ENCODE peak calls at places on chromosomes 13 and 19, in ten cellular contexts. I is body of pancreas, X is right atrium auricular region, T is ascending aorta, U is neural progenitor cell, S is thyroid gland, J is A549, C is HCT116, R is fibroblast of lung, V is endothelial cell of umbilical vein. F is an unnamed sample. For H3K4me1, the result is how much of the 10 kb centered on the place peaks cover.

GRCh38 chr13:110268576-110269185 is 38.3 kb downstream of the COL4A1 start:
- DNase-seq in R (no peak), J (no peak), S (no peak), I (no peak), U (no peak), X (peak), T (peak), V (no peak), C (no peak), F (no peak)

GRCh38 chr19:32868206-32868950 is 1.2 kb downstream of the SLC7A9 start:
- DNase-seq in S (no peak), C (no peak), T (no peak), J (no peak), R (no peak), U (no peak), I (no peak), V (no peak), X (no peak), F (no peak)

GRCh38 chr13:46553886-46554855 is 1.2 kb downstream of the LRCH1 start:
- DNase-seq in C (peak), S (peak), I (peak), U (peak), R (peak), V (peak), X (peak), T (peak), J (peak), F (peak)

GRCh38 chr19:1846517-1847205 is 1.6 kb downstream of the REXO1 start:
- DNase-seq in J (no peak), T (no peak), X (no peak), I (no peak), R (no peak), V (no peak), U (no peak), S (no peak), C (no peak), F (no peak)

GRCh38 chr13:107210216-107211010 is 642.5 kb upstream of the ARGLU1 start:
- DNase-seq in X (no peak), S (no peak), T (no peak), R (peak), J (no peak), U (no peak), C (no peak), V (peak), I (no peak), F (no peak)

GRCh38 chr13:87274209-87274819 is 396.9 kb upstream of the SLITRK5 start:
- DNase-seq in X (no peak), S (peak), V (no peak), R (peak), U (peak), I (peak), T (no peak), C (peak), J (peak), F (no peak)

GRCh38 chr13:44068169-44068568 is 188.5 kb downstream of the LACC1 start:
- DNase-seq in V (no peak), J (no peak), I (no peak), C (no peak), S (no peak), X (no peak), R (peak), T (no peak), U (no peak), F (no peak)

GRCh38 chr19:43229315-43229714 is 23.9 kb upstream of the PSG4 start:
- DNase-seq in I (no peak), C (peak), U (no peak), V (no peak), T (no peak), S (no peak), J (peak), X (no peak), R (no peak), F (no peak)

GRCh38 chr19:48455171-48455907 is at the start of gene KCNJ14:
- DNase-seq in U (no peak), J (no peak), S (no peak), V (no peak), R (no peak), I (no peak), T (no peak), C (no peak), X (no peak), F (no peak)

GRCh38 chr13:45932611-45933182 is 81.1 kb upstream of the SIAH3 start:
- DNase-seq in I (no peak), J (no peak), X (no peak), T (no peak), C (no peak), S (no peak), R (no peak), U (no peak), V (no peak), F (no peak)

GRCh38 chr19:55678121-55678671 is 3.2 kb downstream of the EPN1 start:
- DNase-seq in J (no peak), C (no peak), T (peak), R (no peak), S (no peak), U (no peak), I (no peak), V (no peak), X (no peak), F (no peak)

GRCh38 chr13:46544811-46545210 is 8.2 kb upstream of the LRCH1 start:
- DNase-seq in C (no peak), X (no peak), U (no peak), R (no peak), S (no peak), J (no peak), T (no peak), V (no peak), I (no peak), F (no peak)

GRCh38 chr19:28208745-28209144 is 1004.2 kb downstream of the UQCRFS1 start:
- DNase-seq in J (no peak), I (no peak), S (no peak), X (no peak), U (no peak), V (no peak), R (no peak), C (no peak), T (no peak), F (no peak)

GRCh38 chr13:95603887-95604533 is 40.5 kb downstream of the DZIP1 start:
- DNase-seq in R (peak), J (peak), V (peak), S (peak), U (no peak), I (peak), X (no peak), C (no peak), T (no peak), F (no peak)

GRCh38 chr19:30391554-30392551 is 19.7 kb downstream of the ZNF536 start:
- DNase-seq in I (no peak), T (no peak), S (no peak), U (peak), V (no peak), C (no peak), J (no peak), X (peak), R (no peak), F (no peak)

GRCh38 chr13:111587249-111587648 is 266.8 kb downstream of the TEX29 start:
- DNase-seq in U (no peak), I (no peak), C (no peak), S (no peak), J (no peak), R (no peak), V (no peak), T (no peak), X (no peak), F (no peak)

GRCh38 chr19:16160943-16161560 is 12.3 kb downstream of the CIB3 start:
- DNase-seq in S (no peak), X (no peak), V (peak), I (no peak), U (no peak), R (peak), J (peak), C (peak), T (no peak), F (no peak)

GRCh38 chr13:73171242-73171641 is 112.4 kb downstream of the KLF5 start:
- DNase-seq in R (no peak), T (no peak), V (no peak), I (no peak), C (no peak), U (no peak), S (no peak), J (no peak), X (no peak), F (no peak)

GRCh38 chr13:32883501-32883900 is 132.7 kb upstream of the KL start:
- DNase-seq in J (no peak), U (no peak), R (peak), I (peak), V (no peak), S (peak), C (no peak), T (no peak), X (no peak), F (no peak)

GRCh38 chr13:47976325-47976724 is 24.7 kb downstream of the SUCLA2 start:
- DNase-seq in S (no peak), R (no peak), V (no peak), X (no peak), T (no peak), I (no peak), U (no peak), C (no peak), J (no peak), F (no peak)

GRCh38 chr13:108609353-108609752 is 20.1 kb upstream of the MYO16 start:
- DNase-seq in I (no peak), X (no peak), J (peak), C (peak), R (peak), V (no peak), U (peak), S (no peak), T (no peak), F (no peak)

GRCh38 chr13:40189885-40190655 is 476.4 kb downstream of the FOXO1 start:
- DNase-seq in V (peak), C (no peak), U (peak), S (no peak), T (no peak), X (no peak), J (no peak), R (peak), I (no peak), F (no peak)

GRCh38 chr13:21677075-21677628 is 6.3 kb downstream of the FGF9 start:
- DNase-seq in R (no peak), C (no peak), J (no peak), I (no peak), V (no peak), S (no peak), T (no peak), U (no peak), X (no peak), F (no peak)

GRCh38 chr13:34037636-34038325 is 219.8 kb downstream of the RFC3 start:
- DNase-seq in X (no peak), R (no peak), C (no peak), I (no peak), T (no peak), U (peak), V (no peak), J (no peak), S (no peak), F (no peak)

GRCh38 chr13:106083620-106084350 is 451.7 kb downstream of the EFNB2 start:
- DNase-seq in V (peak), S (peak), I (peak), X (no peak), R (peak), U (peak), C (peak), J (peak), T (no peak), F (no peak)

GRCh38 chr13:97226788-97227627 is 4.9 kb downstream of the MBNL2 start:
- DNase-seq in X (no peak), C (no peak), J (no peak), R (no peak), U (no peak), V (peak), T (no peak), S (no peak), I (peak), F (peak)

GRCh38 chr13:112781881-112782361 is 92.1 kb downstream of the ATP11A start:
- DNase-seq in C (no peak), I (peak), V (peak), J (no peak), U (no peak), T (no peak), S (peak), X (peak), R (peak), F (no peak)

GRCh38 chr13:97986841-97987240 is 33.4 kb downstream of the IPO5 start:
- DNase-seq in V (no peak), U (no peak), J (no peak), X (no peak), I (no peak), C (no peak), T (no peak), S (no peak), R (no peak), F (no peak)

GRCh38 chr13:35475131-35475959 is 1.1 kb downstream of the MAB21L1 start:
- DNase-seq in X (no peak), R (peak), V (peak), I (no peak), J (no peak), T (no peak), C (no peak), S (no peak), U (peak), F (no peak)

GRCh38 chr13:73816702-73817101 is 317.5 kb downstream of the KLF12 start:
- DNase-seq in I (no peak), V (no peak), X (no peak), J (no peak), T (no peak), R (no peak), S (no peak), U (no peak), C (peak), F (no peak)

GRCh38 chr13:72437458-72437857 is 290.0 kb downstream of the MZT1 start:
- DNase-seq in T (no peak), S (no peak), R (peak), I (no peak), C (no peak), X (no peak), V (no peak), J (no peak), U (no peak), F (no peak)

GRCh38 chr13:26508885-26509284 is 48.6 kb upstream of the WASF3 start:
- DNase-seq in I (peak), X (peak), S (peak), U (no peak), R (peak), V (no peak), J (peak), C (no peak), T (peak), F (no peak)

GRCh38 chr19:32650671-32651070 is 24.3 kb downstream of the ANKRD27 start:
- DNase-seq in V (no peak), X (no peak), T (no peak), U (no peak), I (no peak), S (no peak), R (no peak), J (no peak), C (no peak), F (no peak)

GRCh38 chr13:46614582-46614981 is 61.6 kb downstream of the LRCH1 start:
- DNase-seq in I (no peak), U (no peak), V (peak), J (peak), R (peak), X (no peak), S (no peak), T (no peak), C (no peak), F (no peak)

GRCh38 chr13:45737571-45738002 is 35.5 kb downstream of the CBY2 start:
- DNase-seq in S (no peak), U (no peak), R (no peak), C (peak), I (no peak), X (no peak), V (no peak), J (peak), T (no peak), F (no peak)

GRCh38 chr13:82076421-82076820 is 1735.5 kb upstream of the SPRY2 start:
- DNase-seq in U (no peak), V (no peak), S (no peak), I (no peak), J (no peak), T (no peak), R (no peak), X (no peak), C (no peak), F (no peak)

GRCh38 chr13:29847501-29847983 is 2.9 kb downstream of the UBL3 start:
- DNase-seq in I (peak), R (peak), X (no peak), C (no peak), J (peak), T (no peak), U (peak), V (peak), S (peak), F (no peak)

GRCh38 chr19:2476451-2477140 is 669 bp downstream of the GADD45B start:
- DNase-seq in J (peak), S (peak), T (peak), I (peak), V (peak), X (no peak), U (peak), R (no peak), C (no peak), F (peak)

DNA sequence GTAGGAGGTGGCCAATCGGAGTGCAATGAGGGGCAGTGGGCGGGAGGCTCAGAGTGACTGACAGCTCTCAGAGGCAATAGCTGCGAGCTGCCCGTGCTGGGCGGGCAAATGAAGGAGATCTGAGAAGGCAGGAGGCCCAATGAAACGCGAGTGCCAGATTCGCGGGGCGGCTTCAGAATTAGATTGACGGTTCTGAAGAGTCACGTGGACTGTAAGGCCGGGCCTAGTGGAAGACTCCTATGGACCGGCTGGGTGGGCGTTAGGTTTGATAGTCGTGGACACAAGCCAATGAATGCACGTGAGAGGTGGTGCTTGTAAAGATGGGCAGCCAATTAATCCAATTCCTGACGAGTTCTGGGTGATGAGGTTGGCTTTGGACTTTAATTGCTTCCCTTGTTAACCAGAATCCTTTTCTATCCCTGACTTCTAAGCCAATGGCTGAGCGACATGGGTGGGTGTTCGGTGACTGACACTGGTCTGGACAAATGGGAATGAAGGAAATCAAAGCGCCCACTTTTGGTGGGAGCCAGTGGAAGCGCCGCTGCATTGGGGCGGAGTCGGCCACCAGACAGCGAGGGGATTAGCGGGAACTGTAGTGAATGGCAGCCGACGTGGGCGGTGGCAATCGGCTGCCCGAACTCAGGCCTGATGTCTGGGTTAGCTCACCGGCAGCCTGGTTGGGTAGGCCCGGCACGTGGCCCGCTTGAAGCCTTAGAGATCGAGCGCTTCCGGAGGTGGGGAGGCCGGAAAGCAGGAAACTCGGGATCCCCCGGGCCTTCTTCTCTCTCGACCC is 524 bp upstream of the KHSRP start:
- DNase-seq in T (peak), I (peak), X (peak), C (peak), J (peak), U (peak), R (peak), V (peak), S (peak), F (peak)
- H3K4me3 ChIP-seq in T (peak), I (no peak), X (peak), C (peak), J (peak), U (no peak), R (no peak), V (no peak), S (no peak), F (peak)

DNA sequence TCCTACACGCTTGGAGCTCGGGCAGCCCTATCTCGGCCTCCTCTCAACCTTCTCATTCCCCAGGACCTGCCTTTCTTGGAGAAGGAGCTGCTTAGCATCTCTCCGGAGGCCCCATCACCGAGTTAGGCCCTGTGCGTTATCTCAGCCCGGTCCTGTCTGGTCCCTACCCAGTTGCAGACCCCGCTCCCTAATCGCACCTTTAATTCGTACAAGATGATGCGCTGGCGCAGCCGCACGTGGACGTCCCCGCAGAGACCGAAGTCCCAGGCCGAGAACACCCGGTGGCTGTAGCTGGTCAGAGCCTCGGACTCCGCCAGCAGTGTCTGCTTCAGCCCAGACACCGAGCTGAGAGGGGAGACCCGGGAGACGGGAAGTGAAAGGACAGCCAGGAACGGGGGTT is 5.7 kb upstream of the LENG1 start:
- DNase-seq in C (no peak), T (no peak), R (no peak), U (no peak), X (no peak), V (no peak), S (no peak), I (no peak), J (no peak), F (no peak)
- H3K27ac ChIP-seq in C (no peak), T (no peak), R (no peak), U (no peak), X (no peak), V (no peak), S (no peak), I (no peak), J (no peak), F (no peak)

DNA sequence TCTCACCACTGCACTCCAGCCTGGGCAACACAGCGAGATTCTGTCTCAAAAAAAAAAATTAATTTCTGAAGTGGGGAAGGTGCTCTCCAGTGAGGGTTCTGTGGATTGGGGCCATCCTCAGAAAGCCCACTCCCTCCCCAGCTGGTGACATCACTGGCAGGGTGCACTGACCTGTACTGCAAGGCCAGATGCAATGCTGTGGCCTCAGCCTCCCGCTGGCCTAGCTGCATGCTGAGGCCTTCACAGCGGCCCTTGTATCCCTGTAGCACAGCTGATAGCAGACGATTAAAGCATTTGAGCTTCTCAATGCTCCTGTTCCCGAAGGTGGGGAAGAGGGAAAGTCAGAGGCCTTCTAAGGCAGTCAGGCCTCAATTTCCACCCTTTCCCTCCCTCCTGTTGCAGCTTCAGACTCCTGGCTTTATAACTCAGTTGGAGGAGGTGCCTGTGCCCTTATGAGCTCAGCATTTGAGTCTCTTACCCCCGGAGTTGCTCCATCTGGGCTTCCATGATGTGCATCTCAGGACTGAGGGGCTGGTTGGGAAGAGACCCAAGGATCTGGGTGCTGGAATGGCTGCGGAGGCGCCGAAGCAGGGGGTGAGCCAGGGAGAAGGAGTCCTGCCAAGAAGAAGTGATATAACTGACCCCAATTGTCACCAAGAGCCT is 5.3 kb downstream of the USHBP1 start:
- DNase-seq in T (no peak), X (no peak), J (no peak), S (no peak), V (no peak), I (no peak), U (no peak), C (no peak), R (no peak), F (no peak)
- H3K4me1 ChIP-seq in T (under half), X (under half), J (under half), S (under half), V (under half), I (half or more), U (under half), C (under half), R (under half), F (under half)

GRCh38 chr19:4375620-4376228 is 24.6 kb downstream of the SH3GL1 start:
- DNase-seq in J (peak), S (no peak), T (peak), C (no peak), X (no peak), V (peak), R (peak), I (peak), U (peak), F (no peak)
- H3K4me3 ChIP-seq in J (no peak), S (no peak), T (peak), C (peak), X (no peak), V (no peak), R (no peak), I (no peak), U (no peak), F (no peak)

DNA sequence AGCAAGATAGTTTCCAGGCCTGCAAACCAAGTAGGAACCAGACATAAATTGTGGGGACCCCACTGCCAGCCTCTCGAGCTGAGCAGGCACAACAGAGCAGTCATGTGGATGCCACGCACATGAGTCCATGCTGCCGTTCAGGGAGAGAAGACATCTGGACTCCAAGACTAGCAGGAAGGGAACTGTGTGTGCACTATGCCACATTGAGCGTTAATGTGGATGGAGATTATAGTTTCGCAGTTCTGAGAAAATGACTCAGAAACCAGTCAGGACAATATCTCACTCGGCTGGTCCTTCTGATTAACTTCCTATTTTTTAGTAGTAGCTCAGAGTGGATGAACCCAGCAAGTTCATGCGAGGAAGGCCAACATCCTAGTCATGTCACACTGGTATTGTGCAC is 124.9 kb downstream of the CRYL1 start:
- DNase-seq in X (peak), C (no peak), I (no peak), T (peak), V (no peak), S (no peak), R (peak), J (no peak), U (no peak), F (no peak)
- H3K27ac ChIP-seq in X (no peak), C (no peak), I (no peak), T (no peak), V (no peak), S (no peak), R (no peak), J (no peak), U (no peak), F (no peak)

F was measured in CD8-positive, alpha-beta memory T cell.